ENCODE peak calls at places on chromosomes 3 and 15, in ten cellular contexts. J is G401, D is germinal center, X is cardiac fibroblast, K is mammary epithelial cell, N is NAMALWA, F is adrenal gland, U is activated T-cell treated with anti-CD3 and anti-CD28 coated beads for 1 hour, B is foreskin fibroblast, R is GM12864. W is an unnamed sample.

GRCh38 chr3:81871358-81872152 is 110.1 kb upstream of the GBE1 start:
- DNase-seq in D (no peak), N (peak), R (no peak), X (no peak), F (no peak), J (no peak), K (no peak), B (no peak), U (no peak), W (no peak)

GRCh38 chr3:30915782-30916181 is 21.3 kb upstream of the GADL1 start:
- DNase-seq in N (no peak), K (no peak), J (no peak), F (no peak), U (no peak), X (peak), B (no peak), R (no peak), D (no peak), W (no peak)

GRCh38 chr15:64355559-64356442 is at the start of gene CSNK1G1:
- DNase-seq in F (peak), X (peak), B (peak), U (peak), J (peak), K (peak), R (peak), D (peak), N (peak), W (peak)

GRCh38 chr3:131277836-131278497 is 103.6 kb upstream of the NUDT16 start:
- DNase-seq in X (peak), F (no peak), J (no peak), K (peak), U (no peak), R (no peak), N (no peak), B (peak), D (no peak), W (peak)

GRCh38 chr15:91302588-91303439 is 202.8 kb downstream of the SV2B start:
- DNase-seq in J (peak), B (peak), U (no peak), X (peak), N (peak), K (peak), F (no peak), D (peak), R (peak), W (peak)

GRCh38 chr15:27873825-27874224 is 225.3 kb downstream of the OCA2 start:
- DNase-seq in R (no peak), U (no peak), K (no peak), D (no peak), B (no peak), J (no peak), F (no peak), N (no peak), X (no peak), W (no peak)

GRCh38 chr15:40850576-40851112 is 6.8 kb downstream of the SPINT1 start:
- DNase-seq in U (no peak), K (no peak), F (no peak), N (no peak), D (no peak), B (no peak), R (no peak), J (no peak), X (no peak), W (no peak)

GRCh38 chr3:122060044-122060694 is 5.0 kb downstream of the CD86 start:
- DNase-seq in D (no peak), U (no peak), R (no peak), F (no peak), B (no peak), K (no peak), J (no peak), N (no peak), X (no peak), W (no peak)

GRCh38 chr3:188788621-188789081 is 383.1 kb upstream of the TPRG1 start:
- DNase-seq in X (peak), D (peak), K (peak), R (no peak), N (no peak), F (no peak), J (no peak), B (peak), U (peak), W (peak)

W was measured in HS-5.